ENCODE peak calls at places on chromosomes 3 and 15, in four cellular contexts. S is NCI-H510A treated with DMSO at 0.1 percent for 48 hours, C is T-cell, J is RCC 7860. Y is an unnamed sample.

GRCh38 chr15:67013696-67014095 is 51.7 kb upstream of the SMAD3 start:
- DNase-seq in S (peak), J (no peak), C (no peak), Y (no peak)

GRCh38 chr3:66317750-66318366 is 97.1 kb downstream of the SLC25A26 start:
- DNase-seq in S (no peak), C (no peak), J (no peak), Y (no peak)

GRCh38 chr15:47756872-47757271 is 39.6 kb downstream of the SEMA6D start:
- DNase-seq in S (no peak), C (no peak), J (peak), Y (no peak)

GRCh38 chr3:48432411-48433371 is 2.8 kb upstream of the PLXNB1 start:
- DNase-seq in S (no peak), J (no peak), C (no peak), Y (no peak)

GRCh38 chr3:184347321-184348056 is 10.1 kb downstream of the FAM131A start:
- DNase-seq in C (no peak), J (no peak), S (no peak), Y (no peak)

GRCh38 chr3:3080309-3080708 is 29.9 kb downstream of the IL5RA start:
- DNase-seq in C (no peak), J (no peak), S (no peak), Y (no peak)

GRCh38 chr3:56909349-56909748 is 107.6 kb upstream of the ARHGEF3 start:
- DNase-seq in C (no peak), J (no peak), S (no peak), Y (no peak)

GRCh38 chr15:80061581-80061980 is 2.1 kb downstream of the ZFAND6 start:
- DNase-seq in S (no peak), J (no peak), C (no peak), Y (no peak)

GRCh38 chr3:4505688-4506558 is 12.8 kb downstream of the ITPR1 start:
- DNase-seq in S (no peak), C (no peak), J (no peak), Y (no peak)

GRCh38 chr3:30650348-30650995 is 44.1 kb downstream of the TGFBR2 start:
- DNase-seq in J (no peak), S (no peak), C (no peak), Y (no peak)